ENCODE peak calls at places on chromosomes 7 and 10, in ten cellular contexts. X is tibial artery, K is fibroblast of pulmonary artery, E is glutamatergic neuron, G is testis, J is A673, I is cardiac muscle cell, H is gastrocnemius medialis, Y is PC-3, S is progenitor cell of endocrine pancreas. B is an unnamed sample.

GRCh38 chr7:74443591-74444365 is 9.9 kb upstream of the GTF2IRD1 start:
- DNase-seq in X (no peak), H (no peak), J (no peak), S (no peak), K (no peak), I (no peak), Y (no peak), G (no peak), E (peak), B (no peak)

GRCh38 chr10:58531084-58531695 is 18.5 kb downstream of the BICC1 start:
- DNase-seq in S (peak), J (peak), H (no peak), I (peak), K (peak), Y (peak), G (peak), X (no peak), E (peak), B (peak)

GRCh38 chr7:87398441-87398840 is 53.0 kb downstream of the CROT start:
- DNase-seq in K (peak), S (no peak), X (no peak), H (no peak), J (no peak), E (no peak), Y (peak), G (no peak), I (peak), B (no peak)

GRCh38 chr7:94414481-94414880 is 19.8 kb downstream of the COL1A2 start:
- DNase-seq in G (no peak), S (no peak), I (no peak), X (no peak), E (no peak), K (no peak), Y (peak), J (no peak), H (no peak), B (no peak)

GRCh38 chr7:4406288-4407058 is 275.6 kb upstream of the FOXK1 start:
- DNase-seq in I (no peak), X (no peak), S (no peak), Y (peak), J (peak), E (no peak), H (no peak), G (no peak), K (no peak), B (no peak)

GRCh38 chr10:88953662-88954061 is 1.1 kb upstream of the ACTA2 start:
- DNase-seq in S (no peak), Y (no peak), I (no peak), J (no peak), G (no peak), X (no peak), E (no peak), H (no peak), K (no peak), B (no peak)

GRCh38 chr7:22990588-22990949 is 23.4 kb downstream of the HYCC1 start:
- DNase-seq in S (no peak), E (no peak), Y (peak), K (peak), H (no peak), J (no peak), X (no peak), I (peak), G (no peak), B (no peak)

GRCh38 chr7:1666251-1666778 is 3.8 kb upstream of the ELFN1 start:
- DNase-seq in J (no peak), S (peak), E (no peak), I (no peak), X (no peak), K (no peak), G (no peak), H (no peak), Y (no peak), B (no peak)

GRCh38 chr7:134949171-134949570 is 37.1 kb upstream of the AGBL3 start:
- DNase-seq in I (no peak), S (no peak), E (no peak), X (no peak), Y (no peak), H (no peak), J (no peak), K (no peak), G (no peak), B (no peak)

GRCh38 chr7:16795624-16796023 is 9.2 kb downstream of the AGR2 start:
- DNase-seq in S (no peak), X (no peak), K (no peak), H (no peak), Y (no peak), G (no peak), I (no peak), E (no peak), J (peak), B (no peak)
- TF ChIP-seq CTCF in S (no peak), X (no peak), K (no peak), H (no peak), Y (no peak), G (no peak), I (no peak), E (no peak), J (no peak), B (no peak)

GRCh38 chr10:133048306-133048705 is 39.4 kb upstream of the ADGRA1 start:
- DNase-seq in Y (no peak), K (no peak), J (no peak), H (no peak), X (no peak), I (no peak), S (no peak), E (no peak), G (no peak), B (no peak)
- TF ChIP-seq CTCF in Y (no peak), K (no peak), J (no peak), H (no peak), X (no peak), I (no peak), S (no peak), E (no peak), G (no peak), B (no peak)

GRCh38 chr7:157717211-157718174 is 380.7 kb downstream of the DNAJB6 start:
- DNase-seq in S (no peak), Y (no peak), E (no peak), K (no peak), I (no peak), X (peak), J (no peak), H (no peak), G (no peak), B (no peak)
- TF ChIP-seq CTCF in S (no peak), Y (no peak), E (no peak), K (no peak), I (no peak), X (no peak), J (no peak), H (no peak), G (no peak), B (no peak)

DNA sequence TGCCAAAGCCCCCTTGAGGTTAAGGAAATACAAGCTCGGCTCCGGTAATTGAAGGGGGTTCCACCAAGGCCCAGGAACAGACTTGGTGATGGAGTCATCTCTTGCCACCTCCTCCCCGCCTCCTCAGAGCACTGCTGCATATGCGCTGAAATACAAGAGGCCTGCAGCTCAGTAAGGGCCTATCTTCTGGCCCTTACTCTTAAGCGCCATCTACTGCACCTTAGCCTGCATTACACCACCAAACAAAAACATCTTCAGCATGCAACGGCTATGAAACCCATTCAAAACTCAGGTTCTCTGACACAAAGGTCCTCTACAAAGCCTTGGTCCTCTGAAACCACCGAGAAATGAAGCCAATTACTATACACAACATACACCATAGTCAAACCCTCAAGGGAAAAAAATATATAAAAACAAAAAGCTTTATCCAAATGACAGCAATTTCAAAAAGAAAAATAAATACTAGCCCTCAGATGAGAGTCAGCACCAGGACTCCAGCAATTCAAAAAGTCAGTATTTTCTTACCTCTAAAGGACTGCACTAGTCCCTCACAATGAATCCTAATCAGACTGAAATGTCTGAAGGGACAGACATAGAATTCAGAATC is 176.8 kb upstream of the TBX20 start:
- DNase-seq in I (peak), X (no peak), Y (peak), G (no peak), K (peak), J (peak), S (no peak), E (no peak), H (no peak), B (peak)
- TF ChIP-seq CTCF in I (peak), X (no peak), Y (peak), G (no peak), K (peak), J (peak), S (peak), E (peak), H (no peak), B (peak)

GRCh38 chr10:104274762-104275721 is 6.1 kb downstream of the GSTO2 start:
- DNase-seq in K (peak), J (peak), H (no peak), G (peak), S (peak), I (peak), X (no peak), Y (peak), E (peak), B (peak)
- TF ChIP-seq CTCF in K (peak), J (peak), H (peak), G (peak), S (peak), I (peak), X (peak), Y (peak), E (peak), B (peak)